ENCODE peak calls at places on chromosomes 6 and 20, in six cellular contexts. T, E, I, Q, H and R are unnamed samples.

GRCh38 chr6:12137480-12137879 is 125.4 kb downstream of the HIVEP1 start:
- DNase-seq in T (peak), E (no peak), I (peak), Q (no peak), H (no peak), R (no peak)

GRCh38 chr6:101080597-101080996 is 199.5 kb upstream of the ASCC3 start:
- DNase-seq in T (peak), E (no peak), I (peak), Q (no peak), H (no peak), R (no peak)

GRCh38 chr6:28643017-28643740 is 117.5 kb downstream of the GPX5 start:
- DNase-seq in T (peak), E (no peak), I (peak), Q (peak), H (no peak), R (no peak)

GRCh38 chr20:45919951-45920794 is 8.2 kb upstream of the PLTP start:
- DNase-seq in T (no peak), E (no peak), I (no peak), Q (no peak), H (no peak), R (no peak)

GRCh38 chr6:5260111-5260620 is 584 bp downstream of the LYRM4 start:
- DNase-seq in T (peak), E (no peak), I (peak), Q (peak), H (no peak), R (peak)

GRCh38 chr6:89826029-89826528 is 3.6 kb upstream of the CASP8AP2 start:
- DNase-seq in T (no peak), E (no peak), I (peak), Q (no peak), H (no peak), R (peak)

GRCh38 chr20:18717062-18717461 is 96.5 kb upstream of the SCP2D1 start:
- DNase-seq in T (no peak), E (no peak), I (no peak), Q (no peak), H (no peak), R (no peak)

GRCh38 chr6:44301106-44301505 is 12.0 kb downstream of the AARS2 start:
- DNase-seq in T (no peak), E (peak), I (no peak), Q (no peak), H (no peak), R (no peak)

GRCh38 chr20:38268115-38268514 is 7.6 kb upstream of the KIAA1755 start:
- DNase-seq in T (no peak), E (no peak), I (no peak), Q (no peak), H (no peak), R (no peak)

GRCh38 chr20:62829231-62830230 is 12.7 kb downstream of the COL9A3 start:
- DNase-seq in T (no peak), E (no peak), I (no peak), Q (peak), H (no peak), R (peak)

GRCh38 chr20:36093025-36093803 is 61.3 kb upstream of the EPB41L1 start:
- DNase-seq in T (peak), E (peak), I (no peak), Q (no peak), H (peak), R (peak)

GRCh38 chr6:16731503-16732018 is 29.7 kb downstream of the ATXN1 start:
- DNase-seq in T (no peak), E (no peak), I (no peak), Q (no peak), H (no peak), R (no peak)

GRCh38 chr6:113578691-113579090 is 278.5 kb upstream of the MARCKS start:
- DNase-seq in T (no peak), E (no peak), I (no peak), Q (no peak), H (no peak), R (no peak)

GRCh38 chr20:47044938-47045337 is 150.3 kb downstream of the EYA2 start:
- DNase-seq in T (no peak), E (no peak), I (no peak), Q (no peak), H (no peak), R (no peak)